ENCODE peak calls at places on chromosome 15, in four cellular contexts. N is fibroblast of pulmonary artery, C is AG09309, D is cardiac muscle cell. S is an unnamed sample.

GRCh38 chr15:99474041-99474906 is 91.5 kb upstream of the MEF2A start:
- DNase-seq in N (no peak), C (no peak), D (peak; percentile 34), S (no peak)

GRCh38 chr15:37709669-37710068 is 224.8 kb upstream of the TMCO5A start:
- DNase-seq in N (no peak), C (no peak), D (no peak), S (no peak)

GRCh38 chr15:32743411-32744145 is 25.8 kb downstream of the GREM1 start:
- DNase-seq in N (peak; percentile 36), C (no peak), D (no peak), S (no peak)

GRCh38 chr15:29569533-29570092 is 252.7 kb downstream of the TJP1 start:
- DNase-seq in N (no peak), C (no peak), D (peak; percentile 8), S (no peak)

GRCh38 chr15:61702224-61703120 is 357.8 kb downstream of the VPS13C start:
- DNase-seq in N (no peak), C (no peak), D (no peak), S (no peak)

GRCh38 chr15:57146394-57147140 is 228.1 kb downstream of the TCF12 start:
- DNase-seq in N (peak; percentile 86), C (peak; percentile 45), D (peak; percentile 56), S (peak; percentile 40)

GRCh38 chr15:51888593-51889195 is 59.2 kb downstream of the TMOD3 start:
- DNase-seq in N (peak; percentile 53), C (no peak), D (peak; percentile 27), S (no peak)

GRCh38 chr15:29352402-29352801 is 82.8 kb upstream of the NSMCE3 start:
- DNase-seq in N (no peak), C (no peak), D (no peak), S (no peak)

GRCh38 chr15:78302579-78302978 is 3.2 kb upstream of the SKIC8 start:
- DNase-seq in N (peak; percentile 59), C (peak; percentile 93), D (no peak), S (peak; percentile 54)

GRCh38 chr15:70478251-70478990 is 284.9 kb downstream of the UACA start:
- DNase-seq in N (no peak), C (no peak), D (no peak), S (no peak)

GRCh38 chr15:90892498-90893174 is 8.3 kb downstream of the FES start:
- DNase-seq in N (no peak), C (no peak), D (no peak), S (no peak)

GRCh38 chr15:25422021-25422420 is 16.8 kb downstream of the UBE3A start:
- DNase-seq in N (no peak), C (no peak), D (no peak), S (peak; percentile 28)

GRCh38 chr15:34301058-34301457 is 36.5 kb downstream of the SLC12A6 start:
- DNase-seq in N (no peak), C (no peak), D (no peak), S (no peak)

GRCh38 chr15:88630141-88630721 is 8.6 kb upstream of the ISG20 start:
- DNase-seq in N (no peak), C (no peak), D (no peak), S (no peak)

GRCh38 chr15:76904461-76905012 is 603 bp downstream of the SCAPER start:
- DNase-seq in N (no peak), C (no peak), D (peak; percentile 45), S (no peak)

GRCh38 chr15:31327674-31328424 is 1.2 kb downstream of the KLF13 start:
- DNase-seq in N (peak; percentile 43), C (no peak), D (peak; percentile 72), S (no peak)

GRCh38 chr15:74867562-74868458 is 5.4 kb downstream of the SCAMP2 start:
- DNase-seq in N (no peak), C (no peak), D (no peak), S (no peak)

GRCh38 chr15:69298697-69299441 is at the start of gene PAQR5:
- DNase-seq in N (no peak), C (no peak), D (peak; percentile 55), S (no peak)

GRCh38 chr15:75228787-75229186 is 27.1 kb downstream of the C15orf39 start:
- DNase-seq in N (no peak), C (no peak), D (no peak), S (no peak)

GRCh38 chr15:73048624-73049295 is 3.5 kb upstream of the NEO1 start:
- DNase-seq in N (no peak), C (no peak), D (no peak), S (no peak)

GRCh38 chr15:34701536-34701935 is 53.3 kb downstream of the GJD2 start:
- DNase-seq in N (no peak), C (no peak), D (no peak), S (no peak)

GRCh38 chr15:41970456-41970855 is 1.9 kb downstream of the EHD4 start:
- DNase-seq in N (no peak), C (no peak), D (no peak), S (no peak)

GRCh38 chr15:78989701-78990248 is 44.9 kb upstream of the CTSH start:
- DNase-seq in N (no peak), C (no peak), D (no peak), S (no peak)

GRCh38 chr15:80415331-80415730 is 11.1 kb downstream of the ARNT2 start:
- DNase-seq in N (no peak), C (no peak), D (no peak), S (no peak)

GRCh38 chr15:92079647-92080255 is 226.2 kb downstream of the SLCO3A1 start:
- DNase-seq in N (no peak), C (no peak), D (no peak), S (no peak)

GRCh38 chr15:78064544-78064943 is 13.0 kb downstream of the TBC1D2B start:
- DNase-seq in N (peak; percentile 86), C (no peak), D (no peak), S (no peak)

GRCh38 chr15:88401972-88402656 is 65.1 kb downstream of the MRPL46 start:
- DNase-seq in N (no peak), C (no peak), D (peak; percentile 47), S (no peak)

GRCh38 chr15:35627696-35628095 is 81.7 kb upstream of the DPH6 start:
- DNase-seq in N (no peak), C (no peak), D (no peak), S (no peak)

GRCh38 chr15:59997070-59997701 is 6.9 kb upstream of the FOXB1 start:
- DNase-seq in N (no peak), C (no peak), D (peak; percentile 32), S (no peak)
- TF ChIP-seq CTCF in N (no peak), C (no peak), D (no peak), S (no peak)

GRCh38 chr15:63226155-63226883 is 36.9 kb downstream of the RAB8B start:
- DNase-seq in N (no peak), C (no peak), D (no peak), S (no peak)
- TF ChIP-seq CTCF in N (no peak), C (no peak), D (no peak), S (no peak)

GRCh38 chr15:65408370-65409283 is 14.1 kb downstream of the IGDCC4 start:
- DNase-seq in N (no peak), C (no peak), D (no peak), S (no peak)
- TF ChIP-seq CTCF in N (no peak), C (no peak), D (no peak), S (no peak)

GRCh38 chr15:71650603-71651002 is 159.8 kb upstream of the NR2E3 start:
- DNase-seq in N (no peak), C (no peak), D (no peak), S (no peak)
- TF ChIP-seq CTCF in N (no peak), C (no peak), D (no peak), S (no peak)

S was measured in AG09319.